ENCODE peak calls at places on chromosomes 13 and 19, in five cellular contexts. Y is lower leg skin, B is astrocyte of the spinal cord, W is fibroblast of lung, C is cardiac muscle cell. E is an unnamed sample.

GRCh38 chr19:28019371-28019770 is 1193.6 kb downstream of the UQCRFS1 start:
- DNase-seq in W (no peak), Y (no peak), C (no peak), B (no peak), E (no peak)

GRCh38 chr19:18464646-18465045 is 26.7 kb upstream of the ISYNA1 start:
- DNase-seq in B (peak), Y (peak), C (peak), W (peak), E (peak)

GRCh38 chr13:29436291-29436690 is 159.2 kb downstream of the SLC7A1 start:
- DNase-seq in Y (no peak), B (peak), C (peak), W (peak), E (no peak)

GRCh38 chr19:5060591-5061339 is 91.9 kb downstream of the KDM4B start:
- DNase-seq in C (no peak), B (no peak), W (no peak), Y (no peak), E (no peak)

GRCh38 chr19:41533691-41534090 is 42.3 kb upstream of the CEACAM21 start:
- DNase-seq in Y (no peak), W (no peak), C (no peak), B (no peak), E (no peak)

GRCh38 chr13:50893211-50893852 is 16.3 kb upstream of the RNASEH2B start:
- DNase-seq in W (peak), Y (no peak), B (peak), C (peak), E (no peak)

GRCh38 chr13:21913010-21913409 is 242.1 kb downstream of the FGF9 start:
- DNase-seq in B (no peak), Y (no peak), C (no peak), W (no peak), E (no peak)

GRCh38 chr19:40611096-40611495 is 9.9 kb downstream of the LTBP4 start:
- DNase-seq in C (no peak), Y (peak), B (no peak), W (no peak), E (no peak)

GRCh38 chr19:34995551-34995950 is 4.6 kb upstream of the GRAMD1A start:
- DNase-seq in B (no peak), W (no peak), C (no peak), Y (no peak), E (no peak)

GRCh38 chr13:65011403-65011802 is 2218.7 kb downstream of the PCDH9 start:
- DNase-seq in Y (no peak), W (no peak), B (no peak), C (peak), E (no peak)

GRCh38 chr13:67230774-67231480 is 791 bp upstream of the PCDH9 start:
- DNase-seq in W (peak), Y (peak), C (peak), B (peak), E (peak)

GRCh38 chr13:21060827-21061076 is 634 bp downstream of the LATS2 start:
- DNase-seq in C (no peak), Y (peak), B (no peak), W (no peak), E (no peak)

GRCh38 chr19:4103073-4103418 is 20.9 kb downstream of the MAP2K2 start:
- DNase-seq in W (peak), B (no peak), C (no peak), Y (no peak), E (no peak)

GRCh38 chr13:112880221-112880641 is 88.8 kb upstream of the MCF2L start:
- DNase-seq in B (no peak), Y (no peak), C (no peak), W (no peak), E (no peak)

GRCh38 chr19:20453424-20453938 is 112.1 kb downstream of the ZNF737 start:
- DNase-seq in W (no peak), B (no peak), Y (no peak), C (no peak), E (no peak)

GRCh38 chr13:42396501-42396900 is 124.5 kb downstream of the AKAP11 start:
- DNase-seq in Y (no peak), B (no peak), W (no peak), C (no peak), E (no peak)

GRCh38 chr13:77390391-77390790 is 63.5 kb upstream of the MYCBP2 start:
- DNase-seq in B (no peak), Y (no peak), C (no peak), W (no peak), E (no peak)

GRCh38 chr13:76871332-76871945 is 14.8 kb downstream of the KCTD12 start:
- DNase-seq in W (no peak), B (no peak), C (no peak), Y (no peak), E (no peak)

GRCh38 chr19:21699197-21699596 is 68.2 kb downstream of the ZNF100 start:
- DNase-seq in C (no peak), W (no peak), B (no peak), Y (no peak), E (no peak)

GRCh38 chr13:21234537-21234936 is 58.1 kb downstream of the MRPL57 start:
- DNase-seq in B (no peak), W (no peak), Y (no peak), C (no peak), E (no peak)

GRCh38 chr13:20035130-20035529 is 76.6 kb downstream of the ZMYM2 start:
- DNase-seq in C (peak), Y (no peak), B (no peak), W (peak), E (no peak)

GRCh38 chr19:16661480-16662034 is 618 bp downstream of the TMEM38A start:
- DNase-seq in Y (peak), B (no peak), C (no peak), W (no peak), E (no peak)

GRCh38 chr13:40233731-40234195 is 432.7 kb downstream of the FOXO1 start:
- DNase-seq in C (no peak), B (no peak), Y (no peak), W (no peak), E (no peak)

GRCh38 chr13:95267662-95268369 is 33.4 kb downstream of the ABCC4 start:
- DNase-seq in W (peak), Y (no peak), B (peak), C (peak), E (peak)

GRCh38 chr19:35751839-35752745 is 3.7 kb downstream of the LIN37 start:
- DNase-seq in B (no peak), Y (no peak), W (no peak), C (no peak), E (no peak)

DNA sequence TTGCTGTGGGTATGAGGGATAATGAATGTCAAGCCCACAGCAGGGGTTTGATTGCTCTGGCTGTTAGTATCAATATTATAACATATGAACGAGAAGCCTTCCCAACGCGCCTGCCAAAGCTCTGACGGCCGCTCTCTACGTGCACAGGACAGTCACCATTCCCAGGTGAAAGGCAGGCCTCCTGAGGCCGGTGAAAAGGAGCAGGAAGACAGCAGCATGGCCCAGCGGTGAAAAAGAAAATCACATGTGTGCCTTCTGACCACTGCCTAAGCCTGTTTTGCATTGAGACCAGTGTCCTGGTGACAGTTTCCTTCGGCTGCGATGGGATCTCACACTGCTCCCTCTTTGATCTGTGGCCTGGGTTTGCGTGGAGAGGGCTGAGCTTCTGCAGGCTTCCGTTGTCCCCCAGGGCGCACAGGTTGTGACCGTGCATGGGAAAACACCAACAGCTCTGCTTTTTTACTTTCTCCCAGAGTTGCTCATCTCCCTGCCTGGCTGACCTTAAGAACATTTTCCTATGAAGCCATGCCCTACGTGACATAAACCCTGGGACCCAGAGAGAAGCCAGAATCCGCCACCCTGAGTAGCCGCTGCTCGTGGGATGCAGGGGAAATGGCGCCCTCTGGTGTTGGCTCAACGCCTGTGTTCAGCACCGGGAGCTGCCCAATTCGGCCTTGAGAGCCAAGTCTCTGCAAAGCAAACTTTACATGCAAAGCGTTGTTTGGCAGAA is 112.0 kb upstream of the GPR12 start:
- DNase-seq in W (no peak), B (no peak), Y (peak), C (peak), E (no peak)
- TF ChIP-seq CTCF in W (peak), B (peak), Y (no peak), C (peak), E (peak)

DNA sequence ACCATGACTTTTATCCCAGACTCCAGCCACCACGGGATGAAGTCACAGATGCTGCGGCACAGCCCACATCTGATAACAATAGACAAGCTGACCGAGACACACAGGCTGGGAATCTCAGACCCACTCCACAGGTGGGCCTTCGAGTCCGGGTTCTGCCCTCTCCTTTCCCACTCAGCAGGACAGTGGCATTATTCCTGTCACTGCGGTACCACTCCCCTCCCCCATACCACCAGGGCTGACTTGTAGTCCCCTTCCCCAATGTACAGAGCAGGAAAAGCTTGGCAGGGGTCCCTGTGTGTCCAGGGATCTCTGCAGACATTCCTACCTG is 179 bp upstream of the AMER2 start:
- DNase-seq in Y (no peak), C (no peak), B (no peak), W (no peak), E (no peak)
- H3K4me3 ChIP-seq in Y (no peak), C (no peak), B (no peak), W (no peak), E (no peak)

DNA sequence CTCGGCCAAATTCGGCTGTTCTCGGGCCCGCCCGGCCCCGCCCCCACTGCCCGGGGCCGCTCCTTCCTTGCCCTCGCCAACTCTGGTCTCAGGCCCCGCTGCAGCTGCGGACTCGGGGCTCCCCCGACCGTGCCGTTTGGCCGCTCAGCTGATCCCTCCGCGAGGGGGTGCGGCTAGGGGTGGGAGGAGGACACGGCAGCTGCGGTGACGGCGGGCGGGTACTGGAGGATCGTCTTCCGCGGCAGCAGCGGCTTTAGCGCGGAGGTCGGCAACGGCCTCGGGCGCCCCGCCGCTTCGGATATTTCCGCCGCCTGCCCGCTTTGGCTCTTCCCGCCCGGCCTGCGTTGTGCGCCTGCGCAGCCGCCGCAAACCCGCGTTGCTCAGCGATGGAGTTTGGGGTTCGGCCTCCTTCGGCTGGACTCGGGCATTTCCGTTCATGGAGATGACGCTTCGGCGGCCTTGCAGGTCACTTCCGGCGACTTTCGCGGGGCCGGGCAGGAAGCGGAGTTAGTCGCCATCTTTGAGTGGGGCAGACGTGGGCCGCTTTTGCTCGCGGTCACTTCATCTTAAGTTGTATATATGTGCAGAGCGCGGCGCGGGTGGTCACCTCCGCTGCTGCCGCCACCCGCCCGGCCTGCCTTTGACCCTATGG is 338 bp upstream of the UBE2M start:
- DNase-seq in C (peak), W (peak), Y (peak), B (peak), E (peak)
- TF ChIP-seq CTCF in C (no peak), W (no peak), Y (no peak), B (no peak), E (no peak)

GRCh38 chr19:1156830-1157615 is 17.0 kb downstream of the SBNO2 start:
- DNase-seq in B (no peak), C (no peak), Y (no peak), W (no peak), E (no peak)

GRCh38 chr19:1153891-1154730 is 20.0 kb downstream of the SBNO2 start:
- DNase-seq in W (no peak), Y (no peak), B (no peak), C (no peak), E (no peak)

GRCh38 chr19:1156305-1156801 is 17.7 kb downstream of the SBNO2 start:
- DNase-seq in Y (peak), B (no peak), C (peak), W (peak), E (no peak)

GRCh38 chr19:1155352-1156304 is 18.4 kb downstream of the SBNO2 start:
- DNase-seq in W (no peak), C (peak), Y (no peak), B (no peak), E (no peak)

DNA sequence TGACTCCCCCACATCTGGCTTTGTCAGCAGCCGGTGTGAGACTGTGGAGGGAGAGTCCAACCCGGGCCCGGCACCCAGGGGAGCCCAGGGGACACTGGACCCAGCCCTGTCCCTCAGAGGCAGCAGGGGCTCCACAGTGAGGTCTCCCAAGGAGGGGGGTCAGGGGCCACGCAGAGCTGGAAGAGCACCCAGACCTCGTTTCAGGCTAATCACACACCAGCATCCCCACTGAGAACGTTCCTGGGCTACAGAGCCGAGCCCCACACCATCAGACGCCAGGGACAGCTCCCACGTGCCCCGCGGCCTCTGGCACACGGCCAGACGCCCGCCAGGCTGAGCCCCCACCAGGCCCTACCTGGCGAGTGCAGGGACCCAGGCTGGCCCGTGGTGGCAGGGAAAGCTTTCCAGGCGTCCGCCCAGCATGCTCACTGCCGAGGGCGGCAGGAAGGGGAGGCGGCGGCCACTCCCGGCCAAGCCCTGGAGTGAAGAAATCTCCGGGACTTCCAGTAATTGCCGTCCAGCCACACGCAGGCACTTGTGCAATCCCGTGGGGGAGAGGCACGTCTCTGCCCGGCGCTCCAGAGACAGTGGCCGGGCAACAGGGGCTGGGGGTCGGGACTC is 19.2 kb downstream of the SBNO2 start:
- DNase-seq in Y (peak), W (peak), C (peak), B (peak), E (peak)
- H3K4me3 ChIP-seq in Y (no peak), W (no peak), C (no peak), B (no peak), E (no peak)

DNA sequence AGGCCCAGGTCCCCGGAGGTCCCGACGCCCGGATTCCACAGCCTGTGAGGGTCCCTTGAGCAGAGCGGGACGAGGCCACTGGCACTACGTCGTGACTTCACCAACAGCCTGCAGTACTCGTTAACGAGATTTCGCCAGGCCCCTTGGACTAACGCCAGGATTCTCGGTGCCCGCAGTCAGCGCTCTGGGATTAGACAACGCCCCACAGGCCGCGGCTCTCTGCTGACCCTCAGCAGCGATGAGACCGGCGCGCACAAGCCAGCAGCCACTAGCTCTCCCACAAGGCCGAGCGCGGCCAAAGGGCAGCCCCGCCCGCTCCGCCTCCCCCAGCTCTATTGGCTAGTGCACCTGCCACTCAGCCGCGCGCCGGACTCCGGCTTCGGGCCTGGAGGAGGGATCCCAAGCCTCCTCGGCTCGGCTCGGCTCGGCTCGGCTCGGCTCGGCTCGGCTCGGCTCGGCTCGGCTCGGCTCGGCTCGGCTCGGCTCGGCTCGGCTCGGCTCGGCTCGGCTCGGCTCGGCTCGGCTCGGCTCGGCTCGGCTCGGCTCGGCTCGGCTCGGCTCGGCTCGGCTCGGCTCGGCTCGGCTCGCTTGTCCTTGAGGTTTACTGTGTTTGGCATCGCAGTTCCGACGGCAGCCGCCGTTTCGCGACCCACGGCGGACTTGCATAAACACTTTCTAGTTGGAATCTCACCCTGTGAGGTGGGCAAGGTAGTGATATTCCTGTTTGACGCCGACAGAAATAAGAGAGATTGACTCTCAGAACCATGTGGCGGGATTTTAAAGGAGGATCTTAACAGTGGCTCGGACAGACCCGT is 231.7 kb upstream of the SERP2 start:
- DNase-seq in C (peak), W (peak), B (peak), Y (peak), E (peak)
- TF ChIP-seq CTCF in C (no peak), W (no peak), B (no peak), Y (no peak), E (no peak)

GRCh38 chr19:13428352-13428751 is 77.9 kb downstream of the CACNA1A start:
- DNase-seq in W (peak), B (no peak), C (peak), Y (no peak), E (no peak)
- H3K4me3 ChIP-seq in W (no peak), B (no peak), C (no peak), Y (no peak), E (no peak)

DNA sequence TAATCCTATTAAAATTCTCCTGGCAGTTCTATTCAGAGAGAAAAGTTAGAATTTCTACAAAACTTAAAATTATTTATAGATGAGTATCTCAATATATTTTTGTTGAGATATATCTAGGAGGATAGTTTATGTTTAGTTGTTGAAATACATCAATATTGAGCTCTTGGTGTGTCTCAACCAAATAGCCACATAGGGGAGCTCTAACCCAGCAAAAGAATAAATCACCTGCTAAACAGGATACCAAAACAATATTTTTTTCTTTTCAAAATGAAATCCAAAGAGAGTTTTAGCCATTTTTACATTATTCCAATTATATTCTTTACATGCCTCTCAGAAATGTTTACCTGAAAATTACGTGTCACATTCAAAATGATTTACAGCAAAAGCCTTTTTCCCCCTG is 954.7 kb downstream of the SLITRK6 start:
- DNase-seq in B (peak), Y (no peak), W (peak), C (peak), E (no peak)
- TF ChIP-seq CTCF in B (peak), Y (no peak), W (no peak), C (no peak), E (peak)

E was measured in retinal pigment epithelial cell.